ENCODE peak calls at places on chromosomes 2 and 18, in eight cellular contexts. One of them, this sample, is unnamed.

GRCh38 chr2:241514986-241515737 is 6.8 kb upstream of the STK25 start:
- DNase-seq in pancreas: no peak
- DNase-seq in stimulated activated CD4-positive, alpha-beta T cell treated with anti-CD3 and anti-CD28 coated beads, Interleukin-1b, Interleukin-23, amount 100 ng/mL, for 4 hours: no peak
- DNase-seq in NCI-H2171 treated with DMSO at 0.1 percent for 48 hours: no peak
- DNase-seq in iPS-NIHi11: peak
- DNase-seq in AG04450: no peak
- DNase-seq in progenitor cell of endocrine pancreas: no peak
- DNase-seq in activated CD8-positive, alpha-beta memory T cell treated with anti-CD3 and anti-CD28 coated beads for 1 hour: no peak
- DNase-seq in this sample: no peak

GRCh38 chr2:228987441-228988155 is 283.5 kb downstream of the PID1 start:
- DNase-seq in pancreas: no peak
- DNase-seq in stimulated activated CD4-positive, alpha-beta T cell treated with anti-CD3 and anti-CD28 coated beads, Interleukin-1b, Interleukin-23, amount 100 ng/mL, for 4 hours: no peak
- DNase-seq in NCI-H2171 treated with DMSO at 0.1 percent for 48 hours: no peak
- DNase-seq in iPS-NIHi11: no peak
- DNase-seq in AG04450: no peak
- DNase-seq in progenitor cell of endocrine pancreas: no peak
- DNase-seq in activated CD8-positive, alpha-beta memory T cell treated with anti-CD3 and anti-CD28 coated beads for 1 hour: no peak
- DNase-seq in this sample: no peak

GRCh38 chr2:174047746-174048145 is 82.6 kb upstream of the SP3 start:
- DNase-seq in pancreas: no peak
- DNase-seq in stimulated activated CD4-positive, alpha-beta T cell treated with anti-CD3 and anti-CD28 coated beads, Interleukin-1b, Interleukin-23, amount 100 ng/mL, for 4 hours: no peak
- DNase-seq in NCI-H2171 treated with DMSO at 0.1 percent for 48 hours: no peak
- DNase-seq in iPS-NIHi11: no peak
- DNase-seq in AG04450: no peak
- DNase-seq in progenitor cell of endocrine pancreas: no peak
- DNase-seq in activated CD8-positive, alpha-beta memory T cell treated with anti-CD3 and anti-CD28 coated beads for 1 hour: no peak
- DNase-seq in this sample: no peak

GRCh38 chr2:37456479-37456878 is 112.0 kb downstream of the QPCT start:
- DNase-seq in pancreas: no peak
- DNase-seq in stimulated activated CD4-positive, alpha-beta T cell treated with anti-CD3 and anti-CD28 coated beads, Interleukin-1b, Interleukin-23, amount 100 ng/mL, for 4 hours: no peak
- DNase-seq in NCI-H2171 treated with DMSO at 0.1 percent for 48 hours: no peak
- DNase-seq in iPS-NIHi11: no peak
- DNase-seq in AG04450: no peak
- DNase-seq in progenitor cell of endocrine pancreas: no peak
- DNase-seq in activated CD8-positive, alpha-beta memory T cell treated with anti-CD3 and anti-CD28 coated beads for 1 hour: no peak
- DNase-seq in this sample: no peak

GRCh38 chr18:75162467-75162866 is 46.5 kb downstream of the PTGR3 start:
- DNase-seq in pancreas: no peak
- DNase-seq in stimulated activated CD4-positive, alpha-beta T cell treated with anti-CD3 and anti-CD28 coated beads, Interleukin-1b, Interleukin-23, amount 100 ng/mL, for 4 hours: no peak
- DNase-seq in NCI-H2171 treated with DMSO at 0.1 percent for 48 hours: no peak
- DNase-seq in iPS-NIHi11: no peak
- DNase-seq in AG04450: no peak
- DNase-seq in progenitor cell of endocrine pancreas: no peak
- DNase-seq in activated CD8-positive, alpha-beta memory T cell treated with anti-CD3 and anti-CD28 coated beads for 1 hour: no peak
- DNase-seq in this sample: peak

GRCh38 chr18:11324510-11324909 is 175.1 kb upstream of the PIEZO2 start:
- DNase-seq in pancreas: no peak
- DNase-seq in stimulated activated CD4-positive, alpha-beta T cell treated with anti-CD3 and anti-CD28 coated beads, Interleukin-1b, Interleukin-23, amount 100 ng/mL, for 4 hours: no peak
- DNase-seq in NCI-H2171 treated with DMSO at 0.1 percent for 48 hours: peak
- DNase-seq in iPS-NIHi11: no peak
- DNase-seq in AG04450: no peak
- DNase-seq in progenitor cell of endocrine pancreas: no peak
- DNase-seq in activated CD8-positive, alpha-beta memory T cell treated with anti-CD3 and anti-CD28 coated beads for 1 hour: no peak
- DNase-seq in this sample: no peak

GRCh38 chr2:8692783-8693768 is 11.2 kb downstream of the ID2 start:
- DNase-seq in pancreas: no peak
- DNase-seq in stimulated activated CD4-positive, alpha-beta T cell treated with anti-CD3 and anti-CD28 coated beads, Interleukin-1b, Interleukin-23, amount 100 ng/mL, for 4 hours: no peak
- DNase-seq in NCI-H2171 treated with DMSO at 0.1 percent for 48 hours: no peak
- DNase-seq in iPS-NIHi11: peak
- DNase-seq in AG04450: no peak
- DNase-seq in progenitor cell of endocrine pancreas: no peak
- DNase-seq in activated CD8-positive, alpha-beta memory T cell treated with anti-CD3 and anti-CD28 coated beads for 1 hour: no peak
- DNase-seq in this sample: no peak

GRCh38 chr2:47344890-47345583 is 57.9 kb upstream of the MSH2 start:
- DNase-seq in pancreas: peak
- DNase-seq in stimulated activated CD4-positive, alpha-beta T cell treated with anti-CD3 and anti-CD28 coated beads, Interleukin-1b, Interleukin-23, amount 100 ng/mL, for 4 hours: no peak
- DNase-seq in NCI-H2171 treated with DMSO at 0.1 percent for 48 hours: peak
- DNase-seq in iPS-NIHi11: peak
- DNase-seq in AG04450: no peak
- DNase-seq in progenitor cell of endocrine pancreas: peak
- DNase-seq in activated CD8-positive, alpha-beta memory T cell treated with anti-CD3 and anti-CD28 coated beads for 1 hour: no peak
- DNase-seq in this sample: no peak

GRCh38 chr2:95277246-95277906 is 3.1 kb downstream of the PROM2 start:
- DNase-seq in pancreas: peak
- DNase-seq in stimulated activated CD4-positive, alpha-beta T cell treated with anti-CD3 and anti-CD28 coated beads, Interleukin-1b, Interleukin-23, amount 100 ng/mL, for 4 hours: no peak
- DNase-seq in NCI-H2171 treated with DMSO at 0.1 percent for 48 hours: no peak
- DNase-seq in iPS-NIHi11: peak
- DNase-seq in AG04450: no peak
- DNase-seq in progenitor cell of endocrine pancreas: no peak
- DNase-seq in activated CD8-positive, alpha-beta memory T cell treated with anti-CD3 and anti-CD28 coated beads for 1 hour: no peak
- DNase-seq in this sample: no peak

GRCh38 chr2:129165001-129165400 is 814.5 kb upstream of the RAB6C start:
- DNase-seq in pancreas: no peak
- DNase-seq in stimulated activated CD4-positive, alpha-beta T cell treated with anti-CD3 and anti-CD28 coated beads, Interleukin-1b, Interleukin-23, amount 100 ng/mL, for 4 hours: no peak
- DNase-seq in NCI-H2171 treated with DMSO at 0.1 percent for 48 hours: no peak
- DNase-seq in iPS-NIHi11: no peak
- DNase-seq in AG04450: no peak
- DNase-seq in progenitor cell of endocrine pancreas: no peak
- DNase-seq in activated CD8-positive, alpha-beta memory T cell treated with anti-CD3 and anti-CD28 coated beads for 1 hour: no peak
- DNase-seq in this sample: no peak

GRCh38 chr2:219228745-219229374 is 576 bp downstream of the ATG9A start:
- DNase-seq in pancreas: no peak
- DNase-seq in stimulated activated CD4-positive, alpha-beta T cell treated with anti-CD3 and anti-CD28 coated beads, Interleukin-1b, Interleukin-23, amount 100 ng/mL, for 4 hours: no peak
- DNase-seq in NCI-H2171 treated with DMSO at 0.1 percent for 48 hours: no peak
- DNase-seq in iPS-NIHi11: peak
- DNase-seq in AG04450: no peak
- DNase-seq in progenitor cell of endocrine pancreas: no peak
- DNase-seq in activated CD8-positive, alpha-beta memory T cell treated with anti-CD3 and anti-CD28 coated beads for 1 hour: no peak
- DNase-seq in this sample: no peak

GRCh38 chr2:217951521-217952247 is 51.1 kb downstream of the TNS1 start:
- DNase-seq in pancreas: no peak
- DNase-seq in stimulated activated CD4-positive, alpha-beta T cell treated with anti-CD3 and anti-CD28 coated beads, Interleukin-1b, Interleukin-23, amount 100 ng/mL, for 4 hours: no peak
- DNase-seq in NCI-H2171 treated with DMSO at 0.1 percent for 48 hours: no peak
- DNase-seq in iPS-NIHi11: no peak
- DNase-seq in AG04450: no peak
- DNase-seq in progenitor cell of endocrine pancreas: no peak
- DNase-seq in activated CD8-positive, alpha-beta memory T cell treated with anti-CD3 and anti-CD28 coated beads for 1 hour: no peak
- DNase-seq in this sample: no peak

GRCh38 chr2:50661682-50662081 is 370.2 kb downstream of the NRXN1 start:
- DNase-seq in pancreas: no peak
- DNase-seq in stimulated activated CD4-positive, alpha-beta T cell treated with anti-CD3 and anti-CD28 coated beads, Interleukin-1b, Interleukin-23, amount 100 ng/mL, for 4 hours: no peak
- DNase-seq in NCI-H2171 treated with DMSO at 0.1 percent for 48 hours: no peak
- DNase-seq in iPS-NIHi11: no peak
- DNase-seq in AG04450: no peak
- DNase-seq in progenitor cell of endocrine pancreas: no peak
- DNase-seq in activated CD8-positive, alpha-beta memory T cell treated with anti-CD3 and anti-CD28 coated beads for 1 hour: no peak
- DNase-seq in this sample: no peak

GRCh38 chr2:239196474-239197021 is 204.3 kb downstream of the HDAC4 start:
- DNase-seq in pancreas: no peak
- DNase-seq in stimulated activated CD4-positive, alpha-beta T cell treated with anti-CD3 and anti-CD28 coated beads, Interleukin-1b, Interleukin-23, amount 100 ng/mL, for 4 hours: no peak
- DNase-seq in NCI-H2171 treated with DMSO at 0.1 percent for 48 hours: no peak
- DNase-seq in iPS-NIHi11: no peak
- DNase-seq in AG04450: no peak
- DNase-seq in progenitor cell of endocrine pancreas: no peak
- DNase-seq in activated CD8-positive, alpha-beta memory T cell treated with anti-CD3 and anti-CD28 coated beads for 1 hour: no peak
- DNase-seq in this sample: peak

GRCh38 chr2:70118798-70119454 is 31.6 kb downstream of the PCBP1 start:
- DNase-seq in pancreas: no peak
- DNase-seq in stimulated activated CD4-positive, alpha-beta T cell treated with anti-CD3 and anti-CD28 coated beads, Interleukin-1b, Interleukin-23, amount 100 ng/mL, for 4 hours: no peak
- DNase-seq in NCI-H2171 treated with DMSO at 0.1 percent for 48 hours: no peak
- DNase-seq in iPS-NIHi11: peak
- DNase-seq in AG04450: no peak
- DNase-seq in progenitor cell of endocrine pancreas: no peak
- DNase-seq in activated CD8-positive, alpha-beta memory T cell treated with anti-CD3 and anti-CD28 coated beads for 1 hour: no peak
- DNase-seq in this sample: no peak

GRCh38 chr2:79935771-79936657 is 368.5 kb downstream of the LRRTM1 start:
- DNase-seq in pancreas: peak
- DNase-seq in stimulated activated CD4-positive, alpha-beta T cell treated with anti-CD3 and anti-CD28 coated beads, Interleukin-1b, Interleukin-23, amount 100 ng/mL, for 4 hours: no peak
- DNase-seq in NCI-H2171 treated with DMSO at 0.1 percent for 48 hours: peak
- DNase-seq in iPS-NIHi11: peak
- DNase-seq in AG04450: peak
- DNase-seq in progenitor cell of endocrine pancreas: peak
- DNase-seq in activated CD8-positive, alpha-beta memory T cell treated with anti-CD3 and anti-CD28 coated beads for 1 hour: no peak
- DNase-seq in this sample: no peak

GRCh38 chr2:195026261-195026660 is 630.8 kb upstream of the SLC39A10 start:
- DNase-seq in pancreas: no peak
- DNase-seq in stimulated activated CD4-positive, alpha-beta T cell treated with anti-CD3 and anti-CD28 coated beads, Interleukin-1b, Interleukin-23, amount 100 ng/mL, for 4 hours: no peak
- DNase-seq in NCI-H2171 treated with DMSO at 0.1 percent for 48 hours: no peak
- DNase-seq in iPS-NIHi11: no peak
- DNase-seq in AG04450: peak
- DNase-seq in progenitor cell of endocrine pancreas: no peak
- DNase-seq in activated CD8-positive, alpha-beta memory T cell treated with anti-CD3 and anti-CD28 coated beads for 1 hour: no peak
- DNase-seq in this sample: no peak

GRCh38 chr2:145108959-145109710 is 589.2 kb upstream of the ZEB2 start:
- DNase-seq in pancreas: no peak
- DNase-seq in stimulated activated CD4-positive, alpha-beta T cell treated with anti-CD3 and anti-CD28 coated beads, Interleukin-1b, Interleukin-23, amount 100 ng/mL, for 4 hours: no peak
- DNase-seq in NCI-H2171 treated with DMSO at 0.1 percent for 48 hours: no peak
- DNase-seq in iPS-NIHi11: no peak
- DNase-seq in AG04450: no peak
- DNase-seq in progenitor cell of endocrine pancreas: no peak
- DNase-seq in activated CD8-positive, alpha-beta memory T cell treated with anti-CD3 and anti-CD28 coated beads for 1 hour: no peak
- DNase-seq in this sample: no peak

GRCh38 chr2:188978291-188979081 is 4.3 kb downstream of the COL3A1 start:
- DNase-seq in pancreas: no peak
- DNase-seq in stimulated activated CD4-positive, alpha-beta T cell treated with anti-CD3 and anti-CD28 coated beads, Interleukin-1b, Interleukin-23, amount 100 ng/mL, for 4 hours: no peak
- DNase-seq in NCI-H2171 treated with DMSO at 0.1 percent for 48 hours: no peak
- DNase-seq in iPS-NIHi11: peak
- DNase-seq in AG04450: no peak
- DNase-seq in progenitor cell of endocrine pancreas: no peak
- DNase-seq in activated CD8-positive, alpha-beta memory T cell treated with anti-CD3 and anti-CD28 coated beads for 1 hour: no peak
- DNase-seq in this sample: no peak

GRCh38 chr2:173488861-173489260 is 134.2 kb downstream of the CDCA7 start:
- DNase-seq in pancreas: no peak
- DNase-seq in stimulated activated CD4-positive, alpha-beta T cell treated with anti-CD3 and anti-CD28 coated beads, Interleukin-1b, Interleukin-23, amount 100 ng/mL, for 4 hours: no peak
- DNase-seq in NCI-H2171 treated with DMSO at 0.1 percent for 48 hours: no peak
- DNase-seq in iPS-NIHi11: no peak
- DNase-seq in AG04450: no peak
- DNase-seq in progenitor cell of endocrine pancreas: no peak
- DNase-seq in activated CD8-positive, alpha-beta memory T cell treated with anti-CD3 and anti-CD28 coated beads for 1 hour: no peak
- DNase-seq in this sample: no peak

GRCh38 chr2:223626713-223627112 is 24.6 kb upstream of the SCG2 start:
- DNase-seq in pancreas: no peak
- DNase-seq in stimulated activated CD4-positive, alpha-beta T cell treated with anti-CD3 and anti-CD28 coated beads, Interleukin-1b, Interleukin-23, amount 100 ng/mL, for 4 hours: no peak
- DNase-seq in NCI-H2171 treated with DMSO at 0.1 percent for 48 hours: no peak
- DNase-seq in iPS-NIHi11: no peak
- DNase-seq in AG04450: no peak
- DNase-seq in progenitor cell of endocrine pancreas: no peak
- DNase-seq in activated CD8-positive, alpha-beta memory T cell treated with anti-CD3 and anti-CD28 coated beads for 1 hour: no peak
- DNase-seq in this sample: no peak

GRCh38 chr2:74499269-74499939 is at the start of gene LBX2:
- DNase-seq in pancreas: no peak
- DNase-seq in stimulated activated CD4-positive, alpha-beta T cell treated with anti-CD3 and anti-CD28 coated beads, Interleukin-1b, Interleukin-23, amount 100 ng/mL, for 4 hours: peak
- DNase-seq in NCI-H2171 treated with DMSO at 0.1 percent for 48 hours: no peak
- DNase-seq in iPS-NIHi11: peak
- DNase-seq in AG04450: no peak
- DNase-seq in progenitor cell of endocrine pancreas: no peak
- DNase-seq in activated CD8-positive, alpha-beta memory T cell treated with anti-CD3 and anti-CD28 coated beads for 1 hour: no peak
- DNase-seq in this sample: no peak

GRCh38 chr18:76449110-76449453 is 46.0 kb downstream of the ZNF516 start:
- DNase-seq in pancreas: no peak
- DNase-seq in stimulated activated CD4-positive, alpha-beta T cell treated with anti-CD3 and anti-CD28 coated beads, Interleukin-1b, Interleukin-23, amount 100 ng/mL, for 4 hours: no peak
- DNase-seq in NCI-H2171 treated with DMSO at 0.1 percent for 48 hours: no peak
- DNase-seq in iPS-NIHi11: no peak
- DNase-seq in AG04450: no peak
- DNase-seq in progenitor cell of endocrine pancreas: no peak
- DNase-seq in activated CD8-positive, alpha-beta memory T cell treated with anti-CD3 and anti-CD28 coated beads for 1 hour: no peak
- DNase-seq in this sample: no peak

GRCh38 chr2:11812466-11813100 is 66.2 kb downstream of the LPIN1 start:
- DNase-seq in pancreas: no peak
- DNase-seq in stimulated activated CD4-positive, alpha-beta T cell treated with anti-CD3 and anti-CD28 coated beads, Interleukin-1b, Interleukin-23, amount 100 ng/mL, for 4 hours: no peak
- DNase-seq in NCI-H2171 treated with DMSO at 0.1 percent for 48 hours: no peak
- DNase-seq in iPS-NIHi11: no peak
- DNase-seq in AG04450: no peak
- DNase-seq in progenitor cell of endocrine pancreas: no peak
- DNase-seq in activated CD8-positive, alpha-beta memory T cell treated with anti-CD3 and anti-CD28 coated beads for 1 hour: no peak
- DNase-seq in this sample: no peak

GRCh38 chr2:189580267-189580661 is 322 bp downstream of the SLC40A1 start:
- DNase-seq in pancreas: peak
- DNase-seq in stimulated activated CD4-positive, alpha-beta T cell treated with anti-CD3 and anti-CD28 coated beads, Interleukin-1b, Interleukin-23, amount 100 ng/mL, for 4 hours: no peak
- DNase-seq in NCI-H2171 treated with DMSO at 0.1 percent for 48 hours: no peak
- DNase-seq in iPS-NIHi11: peak
- DNase-seq in AG04450: no peak
- DNase-seq in progenitor cell of endocrine pancreas: no peak
- DNase-seq in activated CD8-positive, alpha-beta memory T cell treated with anti-CD3 and anti-CD28 coated beads for 1 hour: no peak
- DNase-seq in this sample: no peak

GRCh38 chr2:42133771-42134195 is 35.4 kb upstream of the EML4 start:
- DNase-seq in pancreas: no peak
- DNase-seq in stimulated activated CD4-positive, alpha-beta T cell treated with anti-CD3 and anti-CD28 coated beads, Interleukin-1b, Interleukin-23, amount 100 ng/mL, for 4 hours: no peak
- DNase-seq in NCI-H2171 treated with DMSO at 0.1 percent for 48 hours: no peak
- DNase-seq in iPS-NIHi11: no peak
- DNase-seq in AG04450: no peak
- DNase-seq in progenitor cell of endocrine pancreas: no peak
- DNase-seq in activated CD8-positive, alpha-beta memory T cell treated with anti-CD3 and anti-CD28 coated beads for 1 hour: no peak
- DNase-seq in this sample: peak

GRCh38 chr2:189037518-189037917 is 63.3 kb downstream of the COL3A1 start:
- DNase-seq in pancreas: no peak
- DNase-seq in stimulated activated CD4-positive, alpha-beta T cell treated with anti-CD3 and anti-CD28 coated beads, Interleukin-1b, Interleukin-23, amount 100 ng/mL, for 4 hours: no peak
- DNase-seq in NCI-H2171 treated with DMSO at 0.1 percent for 48 hours: no peak
- DNase-seq in iPS-NIHi11: no peak
- DNase-seq in AG04450: no peak
- DNase-seq in progenitor cell of endocrine pancreas: no peak
- DNase-seq in activated CD8-positive, alpha-beta memory T cell treated with anti-CD3 and anti-CD28 coated beads for 1 hour: no peak
- DNase-seq in this sample: no peak

GRCh38 chr2:190267302-190267701 is 52.3 kb downstream of the HIBCH start:
- DNase-seq in pancreas: no peak
- DNase-seq in stimulated activated CD4-positive, alpha-beta T cell treated with anti-CD3 and anti-CD28 coated beads, Interleukin-1b, Interleukin-23, amount 100 ng/mL, for 4 hours: no peak
- DNase-seq in NCI-H2171 treated with DMSO at 0.1 percent for 48 hours: no peak
- DNase-seq in iPS-NIHi11: no peak
- DNase-seq in AG04450: peak
- DNase-seq in progenitor cell of endocrine pancreas: no peak
- DNase-seq in activated CD8-positive, alpha-beta memory T cell treated with anti-CD3 and anti-CD28 coated beads for 1 hour: no peak
- DNase-seq in this sample: no peak

GRCh38 chr2:54613794-54614257 is 109.6 kb upstream of the EML6 start:
- DNase-seq in pancreas: peak
- DNase-seq in stimulated activated CD4-positive, alpha-beta T cell treated with anti-CD3 and anti-CD28 coated beads, Interleukin-1b, Interleukin-23, amount 100 ng/mL, for 4 hours: no peak
- DNase-seq in NCI-H2171 treated with DMSO at 0.1 percent for 48 hours: no peak
- DNase-seq in iPS-NIHi11: no peak
- DNase-seq in AG04450: no peak
- DNase-seq in progenitor cell of endocrine pancreas: no peak
- DNase-seq in activated CD8-positive, alpha-beta memory T cell treated with anti-CD3 and anti-CD28 coated beads for 1 hour: no peak
- DNase-seq in this sample: no peak

This sample was measured in osteocyte.